ENCODE peak calls at places on chromosomes 7 and 10, in five cellular contexts. O is activated naive CD4-positive, alpha-beta T cell treated with anti-CD3 and anti-CD28 coated beads, Interleukin-2, amount 10 ng/mL, durations not matched to agents 7 days and 5 days; C is M059J; X is spleen; I is A549. Y is an unnamed sample.

GRCh38 chr10:8331896-8332729 is 277.6 kb downstream of the GATA3 start:
- DNase-seq in O (peak), C (peak), X (peak), I (peak), Y (no peak)

GRCh38 chr7:24336461-24336860 is 52.5 kb downstream of the NPY start:
- DNase-seq in O (no peak), C (no peak), X (no peak), I (peak), Y (no peak)

GRCh38 chr7:108026647-108027046 is 23.7 kb upstream of the LAMB1 start:
- DNase-seq in O (no peak), C (peak), X (no peak), I (no peak), Y (no peak)

GRCh38 chr10:80684217-80684616 is 146.5 kb downstream of the SH2D4B start:
- DNase-seq in O (no peak), C (peak), X (no peak), I (peak), Y (no peak)

GRCh38 chr10:29734640-29734979 is 99.8 kb upstream of the SVIL start:
- DNase-seq in O (peak), C (no peak), X (no peak), I (no peak), Y (no peak)

GRCh38 chr10:61464461-61465215 is 11.5 kb upstream of the TMEM26 start:
- DNase-seq in O (no peak), C (peak), X (no peak), I (no peak), Y (no peak)

GRCh38 chr7:143334244-143334643 is 18.3 kb downstream of the CLCN1 start:
- DNase-seq in O (no peak), C (no peak), X (no peak), I (no peak), Y (no peak)

GRCh38 chr10:100232101-100232500 is 2.7 kb upstream of the CHUK start:
- DNase-seq in O (no peak), C (no peak), X (no peak), I (no peak), Y (no peak)

GRCh38 chr7:22219739-22220493 is 137.0 kb downstream of the RAPGEF5 start:
- DNase-seq in O (no peak), C (no peak), X (no peak), I (no peak), Y (no peak)

GRCh38 chr7:101137651-101138148 is 10.8 kb downstream of the SERPINE1 start:
- DNase-seq in O (no peak), C (no peak), X (no peak), I (no peak), Y (no peak)

GRCh38 chr10:29740981-29741545 is 106.3 kb upstream of the SVIL start:
- DNase-seq in O (no peak), C (no peak), X (no peak), I (no peak), Y (no peak)

GRCh38 chr7:3781607-3782006 is 480.6 kb downstream of the SDK1 start:
- DNase-seq in O (no peak), C (no peak), X (no peak), I (no peak), Y (no peak)

GRCh38 chr10:29387269-29387668 is 98.4 kb downstream of the LYZL1 start:
- DNase-seq in O (no peak), C (no peak), X (no peak), I (no peak), Y (no peak)

GRCh38 chr10:131923059-131923756 is 22.4 kb downstream of the PPP2R2D start:
- DNase-seq in O (no peak), C (no peak), X (no peak), I (no peak), Y (peak)

GRCh38 chr7:133051066-133051465 is 30.8 kb downstream of the CHCHD3 start:
- DNase-seq in O (no peak), C (peak), X (no peak), I (peak), Y (no peak)

GRCh38 chr10:5321273-5321672 is 43.5 kb upstream of the UCN3 start:
- DNase-seq in O (no peak), C (no peak), X (no peak), I (no peak), Y (no peak)

Y was measured in sigmoid colon.